ENCODE peak calls at places on chromosome 18, in five cellular contexts. W is BJ, J is MCF 10A, D is tibial nerve, M is suprapubic skin. X is an unnamed sample.
A peak's percentile ranks its signal among the peaks of the same experiment; 100 is the strongest.

GRCh38 chr18:46167971-46168370 is 63.8 kb downstream of the HAUS1 start:
- DNase-seq in W (no peak), J (no peak), D (no peak), M (peak; percentile 57), X (no peak)

GRCh38 chr18:13235326-13235937 is 16.9 kb downstream of the LDLRAD4 start:
- DNase-seq in W (no peak), J (peak; percentile 5), D (no peak), M (peak; percentile 60), X (no peak)

GRCh38 chr18:40957533-40958070 is 997.4 kb upstream of the PIK3C3 start:
- DNase-seq in W (no peak), J (no peak), D (no peak), M (no peak), X (no peak)

GRCh38 chr18:10661333-10661732 is 135.5 kb downstream of the NAPG start:
- DNase-seq in W (no peak), J (peak; percentile 90), D (peak; percentile 27), M (no peak), X (no peak)

GRCh38 chr18:41146301-41146700 is 808.7 kb upstream of the PIK3C3 start:
- DNase-seq in W (no peak), J (no peak), D (no peak), M (no peak), X (no peak)

GRCh38 chr18:45974088-45974536 is 7.0 kb upstream of the EPG5 start:
- DNase-seq in W (no peak), J (peak; percentile 89), D (peak; percentile 78), M (no peak), X (peak; percentile 71)

GRCh38 chr18:73520229-73520628 is 627.4 kb downstream of the FBXO15 start:
- DNase-seq in W (no peak), J (no peak), D (no peak), M (no peak), X (no peak)

GRCh38 chr18:45284174-45284573 is 331.1 kb upstream of the SLC14A2 start:
- DNase-seq in W (no peak), J (no peak), D (no peak), M (no peak), X (no peak)

GRCh38 chr18:55861266-55861665 is 273.3 kb upstream of the TCF4 start:
- DNase-seq in W (no peak), J (peak; percentile 55), D (no peak), M (no peak), X (peak; percentile 23)

GRCh38 chr18:8040021-8040420 is 472.9 kb downstream of the PTPRM start:
- DNase-seq in W (no peak), J (no peak), D (no peak), M (no peak), X (no peak)

GRCh38 chr18:3151379-3152264 is 68.1 kb downstream of the MYOM1 start:
- DNase-seq in W (no peak), J (peak; percentile 50), D (no peak), M (no peak), X (no peak)

GRCh38 chr18:58556333-58557012 is 72.4 kb downstream of the ALPK2 start:
- DNase-seq in W (no peak), J (no peak), D (no peak), M (no peak), X (no peak)

GRCh38 chr18:35526476-35527120 is 28.8 kb upstream of the INO80C start:
- DNase-seq in W (no peak), J (peak; percentile 85), D (peak; percentile 23), M (no peak), X (no peak)

GRCh38 chr18:73848656-73849055 is 299.0 kb downstream of the FBXO15 start:
- DNase-seq in W (peak; percentile 88), J (peak; percentile 48), D (no peak), M (no peak), X (peak; percentile 78)

GRCh38 chr18:71114550-71115210 is 825.8 kb downstream of the SOCS6 start:
- DNase-seq in W (no peak), J (no peak), D (no peak), M (no peak), X (no peak)

DNA sequence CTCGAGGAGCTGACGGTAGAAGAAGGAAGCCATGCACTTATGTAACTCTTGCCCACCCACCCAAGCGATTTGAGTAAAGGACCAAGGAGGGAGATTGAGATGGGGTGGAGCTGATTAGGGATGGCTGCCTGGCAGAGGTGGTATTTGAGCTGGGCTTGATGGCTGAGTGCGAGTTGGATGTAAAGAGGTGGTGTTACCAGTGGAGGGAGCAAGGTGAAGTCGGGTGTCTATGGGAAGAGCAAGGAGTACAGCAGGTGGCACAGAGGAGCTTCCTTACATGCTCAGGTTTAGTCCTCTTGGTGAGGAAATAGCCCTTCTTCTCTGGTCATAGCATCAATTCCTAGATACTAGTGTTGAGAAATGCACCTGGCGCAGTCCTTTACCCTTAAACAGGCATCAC is 294.2 kb upstream of the SKOR2 start:
- DNase-seq in W (no peak), J (peak; percentile 4), D (no peak), M (no peak), X (no peak)
- TF ChIP-seq CTCF in W (no peak), J (no peak), D (no peak), M (no peak), X (no peak)

DNA sequence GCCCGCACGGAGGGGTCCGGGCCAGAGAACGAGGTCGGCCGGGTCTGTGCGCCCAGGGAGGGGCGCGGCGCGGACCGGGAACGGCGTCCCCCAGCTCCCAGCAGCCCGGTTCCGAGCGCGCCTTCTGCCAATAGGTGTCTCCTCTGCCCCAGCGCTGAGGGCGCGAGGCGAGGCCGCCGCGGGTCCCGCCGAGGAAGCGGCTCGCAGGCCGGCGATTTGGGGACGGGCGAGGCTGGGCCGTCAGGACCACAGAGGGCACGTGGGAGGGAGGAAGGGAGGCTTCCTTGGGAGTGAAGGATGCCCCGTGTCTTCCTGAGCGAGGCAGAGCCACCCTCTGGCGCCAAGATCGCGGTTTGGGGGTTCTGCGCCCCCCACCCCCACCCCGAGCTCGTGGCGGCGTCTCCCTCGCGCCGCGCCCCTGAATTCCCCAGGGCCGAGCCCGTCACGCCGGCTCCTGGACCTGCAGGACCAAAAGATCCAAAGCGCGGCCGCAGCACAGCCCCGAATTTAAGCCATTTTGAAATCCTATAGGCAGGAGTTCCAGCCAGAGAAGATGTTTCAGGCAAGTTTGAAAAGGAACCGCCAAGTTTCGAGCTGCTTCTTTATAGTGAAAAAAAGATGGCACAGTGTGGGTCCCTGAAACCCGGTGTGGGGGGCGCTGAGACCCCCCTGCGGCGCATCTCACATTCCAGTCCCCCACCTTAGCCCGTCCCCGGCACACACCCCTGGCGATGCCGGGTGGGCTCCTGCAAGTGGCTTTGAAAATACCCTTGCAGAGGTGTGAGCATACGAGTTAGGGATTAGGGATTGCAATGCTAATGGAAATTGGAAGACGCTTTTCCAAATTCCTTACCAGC is 929 bp downstream of the NFATC1 start:
- DNase-seq in W (no peak), J (peak; percentile 45), D (no peak), M (peak; percentile 76), X (no peak)
- TF ChIP-seq CTCF in W (peak; percentile 2), J (no peak), D (peak; percentile 8), M (no peak), X (peak; percentile 10)

GRCh38 chr18:32851936-32852335 is 79.1 kb upstream of the KLHL14 start:
- DNase-seq in W (no peak), J (no peak), D (no peak), M (no peak), X (no peak)

GRCh38 chr18:32848836-32849235 is 76.0 kb upstream of the KLHL14 start:
- DNase-seq in W (no peak), J (no peak), D (no peak), M (no peak), X (no peak)

DNA sequence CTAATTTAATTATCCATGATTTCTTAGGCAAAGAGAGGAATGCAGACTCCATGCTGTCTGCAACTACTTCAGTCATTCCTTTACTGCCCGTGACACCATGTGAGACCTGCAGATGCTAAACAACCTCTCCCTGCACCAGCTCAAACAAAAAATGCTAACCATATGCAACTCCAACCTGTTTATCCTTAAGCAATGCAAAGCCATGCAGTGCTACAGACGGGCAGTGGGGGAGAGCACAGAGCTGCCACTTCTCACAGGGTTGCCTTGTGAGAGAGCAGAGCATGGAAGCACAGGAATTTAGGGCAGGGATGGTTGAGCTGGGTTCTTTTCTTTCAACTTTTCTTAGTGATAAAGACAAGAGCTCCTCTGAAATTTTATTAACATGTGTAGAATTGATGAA is 74.9 kb upstream of the KLHL14 start:
- DNase-seq in W (no peak), J (no peak), D (no peak), M (no peak), X (no peak)
- TF ChIP-seq CTCF in W (no peak), J (no peak), D (no peak), M (no peak), X (no peak)

GRCh38 chr18:47777626-47778025 is 152.8 kb downstream of the SMAD2 start:
- DNase-seq in W (no peak), J (no peak), D (no peak), M (no peak), X (no peak)
- TF ChIP-seq CTCF in W (no peak), J (no peak), D (no peak), M (no peak), X (no peak)